ENCODE peak calls at places on chromosomes 12 and 14, in nine cellular contexts. N is tibial artery; M is prostate gland; V is mesenchymal stem cell; E is lower lobe of right lung; W is esophagus squamous epithelium; F is upper lobe of right lung; Y is cardiac muscle cell; X is CD8-positive, alpha-beta T cell. G is an unnamed sample.

GRCh38 chr12:13887774-13888388 is 93.5 kb downstream of the GRIN2B start:
- DNase-seq in N (no peak), M (no peak), V (no peak), E (no peak), W (no peak), F (no peak), Y (no peak), X (no peak), G (no peak)

GRCh38 chr14:51957950-51958349 is 31.4 kb upstream of the RTRAF start:
- DNase-seq in N (no peak), M (no peak), V (no peak), E (no peak), W (no peak), F (no peak), Y (no peak), X (no peak), G (peak)

GRCh38 chr12:82326905-82327503 is 31.2 kb downstream of the CCDC59 start:
- DNase-seq in N (no peak), M (no peak), V (peak), E (no peak), W (no peak), F (no peak), Y (peak), X (no peak), G (peak)

GRCh38 chr14:101707285-101707842 is 54.1 kb upstream of the PPP2R5C start:
- DNase-seq in N (no peak), M (peak), V (peak), E (no peak), W (no peak), F (no peak), Y (peak), X (peak), G (peak)

GRCh38 chr12:115870527-115870926 is 407.0 kb downstream of the MED13L start:
- DNase-seq in N (no peak), M (no peak), V (no peak), E (no peak), W (no peak), F (no peak), Y (no peak), X (no peak), G (no peak)

GRCh38 chr12:22477166-22477893 is 67.0 kb downstream of the C2CD5 start:
- DNase-seq in N (no peak), M (no peak), V (peak), E (no peak), W (no peak), F (no peak), Y (no peak), X (no peak), G (peak)

GRCh38 chr12:29673346-29673745 is 110.4 kb downstream of the TMTC1 start:
- DNase-seq in N (no peak), M (no peak), V (no peak), E (no peak), W (no peak), F (no peak), Y (no peak), X (no peak), G (peak)

GRCh38 chr12:10395390-10395998 is 5.7 kb upstream of the KLRK1 start:
- DNase-seq in N (peak), M (peak), V (peak), E (no peak), W (no peak), F (no peak), Y (no peak), X (no peak), G (peak)

GRCh38 chr14:68246074-68246980 is 426.7 kb downstream of the RAD51B start:
- DNase-seq in N (no peak), M (no peak), V (no peak), E (no peak), W (no peak), F (no peak), Y (no peak), X (no peak), G (peak)

GRCh38 chr14:104473244-104473565 is 106.4 kb upstream of the C14orf180 start:
- DNase-seq in N (no peak), M (no peak), V (no peak), E (no peak), W (no peak), F (no peak), Y (peak), X (no peak), G (no peak)

GRCh38 chr12:121939190-121939589 is 20.8 kb downstream of the CFAP251 start:
- DNase-seq in N (no peak), M (no peak), V (no peak), E (no peak), W (no peak), F (no peak), Y (no peak), X (no peak), G (peak)

GRCh38 chr12:40451661-40452060 is 226.9 kb downstream of the LRRK2 start:
- DNase-seq in N (no peak), M (no peak), V (no peak), E (no peak), W (no peak), F (no peak), Y (no peak), X (no peak), G (no peak)

GRCh38 chr12:100484178-100484886 is 10.7 kb downstream of the NR1H4 start:
- DNase-seq in N (no peak), M (no peak), V (no peak), E (no peak), W (no peak), F (no peak), Y (no peak), X (no peak), G (peak)

GRCh38 chr12:5522358-5523335 is 90.7 kb downstream of the NTF3 start:
- DNase-seq in N (no peak), M (no peak), V (no peak), E (no peak), W (no peak), F (no peak), Y (no peak), X (no peak), G (no peak)

GRCh38 chr12:11765817-11766794 is 116.6 kb downstream of the ETV6 start:
- DNase-seq in N (no peak), M (no peak), V (peak), E (peak), W (no peak), F (no peak), Y (no peak), X (peak), G (peak)

GRCh38 chr12:106499628-106500027 is 83.2 kb upstream of the RFX4 start:
- DNase-seq in N (no peak), M (no peak), V (no peak), E (no peak), W (no peak), F (no peak), Y (no peak), X (no peak), G (no peak)

GRCh38 chr12:84642201-84642600 is 270.4 kb downstream of the SLC6A15 start:
- DNase-seq in N (no peak), M (no peak), V (no peak), E (no peak), W (no peak), F (no peak), Y (no peak), X (no peak), G (no peak)

GRCh38 chr12:10364839-10365681 is 24.8 kb downstream of the KLRK1 start:
- DNase-seq in N (peak), M (peak), V (peak), E (peak), W (peak), F (no peak), Y (peak), X (peak), G (peak)

GRCh38 chr14:68619805-68620574 is 172.9 kb downstream of the ZFP36L1 start:
- DNase-seq in N (no peak), M (no peak), V (peak), E (no peak), W (no peak), F (no peak), Y (peak), X (no peak), G (peak)

GRCh38 chr12:77189463-77189862 is 124.1 kb upstream of the E2F7 start:
- DNase-seq in N (no peak), M (no peak), V (peak), E (no peak), W (no peak), F (no peak), Y (no peak), X (no peak), G (peak)

GRCh38 chr12:107131832-107132616 is 38.7 kb upstream of the CRY1 start:
- DNase-seq in N (no peak), M (peak), V (peak), E (no peak), W (no peak), F (no peak), Y (peak), X (no peak), G (peak)

GRCh38 chr14:37563189-37563588 is 31.9 kb downstream of the FOXA1 start:
- DNase-seq in N (no peak), M (no peak), V (no peak), E (no peak), W (no peak), F (no peak), Y (no peak), X (no peak), G (no peak)

GRCh38 chr12:108063192-108063591 is 65.9 kb upstream of the WSCD2 start:
- DNase-seq in N (no peak), M (no peak), V (no peak), E (no peak), W (no peak), F (no peak), Y (peak), X (no peak), G (no peak)

GRCh38 chr12:57522887-57523705 is 472 bp downstream of the MBD6 start:
- DNase-seq in N (peak), M (peak), V (peak), E (peak), W (no peak), F (peak), Y (peak), X (no peak), G (peak)

GRCh38 chr12:6076340-6076739 is 48.1 kb downstream of the VWF start:
- DNase-seq in N (no peak), M (no peak), V (no peak), E (no peak), W (no peak), F (no peak), Y (no peak), X (no peak), G (no peak)

GRCh38 chr12:119169150-119169549 is 9.6 kb upstream of the HSPB8 start:
- DNase-seq in N (no peak), M (no peak), V (no peak), E (no peak), W (no peak), F (no peak), Y (no peak), X (no peak), G (no peak)

GRCh38 chr14:100400115-100400514 is 77.0 kb downstream of the SLC25A47 start:
- DNase-seq in N (no peak), M (peak), V (no peak), E (no peak), W (no peak), F (peak), Y (no peak), X (no peak), G (no peak)

GRCh38 chr12:130493951-130494350 is 156.3 kb downstream of the PIWIL1 start:
- DNase-seq in N (no peak), M (no peak), V (no peak), E (no peak), W (no peak), F (no peak), Y (no peak), X (no peak), G (no peak)

GRCh38 chr12:105814283-105814682 is 324.5 kb downstream of the NUAK1 start:
- DNase-seq in N (no peak), M (no peak), V (no peak), E (no peak), W (no peak), F (no peak), Y (peak), X (no peak), G (no peak)

GRCh38 chr14:52080171-52080800 is 11.4 kb upstream of the NID2 start:
- DNase-seq in N (no peak), M (no peak), V (peak), E (no peak), W (no peak), F (no peak), Y (no peak), X (no peak), G (peak)

GRCh38 chr12:52139579-52140062 is 52.2 kb downstream of the KRT80 start:
- DNase-seq in N (no peak), M (no peak), V (no peak), E (no peak), W (no peak), F (no peak), Y (peak), X (no peak), G (no peak)

GRCh38 chr12:104615048-104615561 is 158.4 kb downstream of the CHST11 start:
- DNase-seq in N (peak), M (no peak), V (peak), E (no peak), W (no peak), F (no peak), Y (peak), X (no peak), G (no peak)

GRCh38 chr12:99658950-99659349 is 11.4 kb downstream of the GARIN6 start:
- DNase-seq in N (no peak), M (no peak), V (no peak), E (no peak), W (no peak), F (no peak), Y (no peak), X (no peak), G (peak)

GRCh38 chr12:1912580-1913376 is 5.7 kb downstream of the CACNA2D4 start:
- DNase-seq in N (no peak), M (no peak), V (peak), E (no peak), W (no peak), F (no peak), Y (no peak), X (no peak), G (no peak)

GRCh38 chr12:118206107-118206412 is 70.1 kb downstream of the PEBP1 start:
- DNase-seq in N (no peak), M (no peak), V (peak), E (no peak), W (no peak), F (no peak), Y (no peak), X (no peak), G (no peak)

GRCh38 chr12:13661005-13661887 is 320.2 kb downstream of the GRIN2B start:
- DNase-seq in N (peak), M (peak), V (peak), E (no peak), W (no peak), F (no peak), Y (peak), X (no peak), G (peak)

GRCh38 chr14:92657457-92658142 is 90.8 kb downstream of the LGMN start:
- DNase-seq in N (peak), M (no peak), V (no peak), E (peak), W (no peak), F (peak), Y (no peak), X (no peak), G (no peak)
- H3K4me3 ChIP-seq in N (no peak), M (no peak), V (no peak), E (no peak), W (no peak), F (no peak), Y (no peak), X (peak), G (no peak)

GRCh38 chr14:72480465-72481243 is 413.2 kb downstream of the DPF3 start:
- DNase-seq in N (no peak), M (no peak), V (no peak), E (no peak), W (no peak), F (no peak), Y (no peak), X (no peak), G (no peak)

GRCh38 chr14:72478397-72479025 is 415.4 kb downstream of the DPF3 start:
- DNase-seq in N (no peak), M (no peak), V (no peak), E (no peak), W (no peak), F (no peak), Y (no peak), X (no peak), G (no peak)

GRCh38 chr14:72472845-72473244 is 421.1 kb downstream of the DPF3 start:
- DNase-seq in N (no peak), M (no peak), V (no peak), E (no peak), W (no peak), F (no peak), Y (no peak), X (no peak), G (no peak)

GRCh38 chr14:72479471-72479931 is 414.4 kb downstream of the DPF3 start:
- DNase-seq in N (no peak), M (no peak), V (no peak), E (no peak), W (no peak), F (no peak), Y (peak), X (no peak), G (peak)

GRCh38 chr14:72476657-72477499 is 417.0 kb downstream of the DPF3 start:
- DNase-seq in N (no peak), M (no peak), V (peak), E (no peak), W (no peak), F (no peak), Y (no peak), X (peak), G (peak)
- H3K27ac ChIP-seq in N (no peak), M (no peak), V (peak), E (no peak), W (peak), F (no peak), Y (peak), X (no peak), G (peak)

GRCh38 chr14:33792387-33793368 is 158.2 kb downstream of the EGLN3 start:
- DNase-seq in N (peak), M (peak), V (peak), E (peak), W (no peak), F (peak), Y (peak), X (peak), G (peak)
- H3K4me3 ChIP-seq in N (peak), M (no peak), V (no peak), E (peak), W (no peak), F (peak), Y (no peak), X (no peak), G (no peak)

GRCh38 chr12:3694673-3695072 is 58.2 kb downstream of the CRACR2A start:
- DNase-seq in N (no peak), M (no peak), V (no peak), E (no peak), W (no peak), F (no peak), Y (no peak), X (no peak), G (no peak)
- H3K27ac ChIP-seq in N (no peak), M (no peak), V (no peak), E (no peak), W (no peak), F (no peak), Y (no peak), X (no peak), G (no peak)

G was measured in astrocyte.